ENCODE peak calls at places on chromosomes 16 and 17, in eight cellular contexts. E is stomach, A is lower lobe of right lung, O is RWPE1, C is AG09309, T is mesothelial cell of epicardium, Z is cardiac muscle cell, N is foreskin fibroblast. X is an unnamed sample.
A peak's percentile ranks its signal among the peaks of the same experiment; 100 is the strongest.

GRCh38 chr16:56672761-56673536 is 3.3 kb downstream of the MT1H start:
- DNase-seq in O (no peak), C (no peak), E (no peak), A (no peak), N (peak; percentile 48), T (no peak), Z (no peak), X (no peak)

GRCh38 chr16:22191089-22191965 is 14.8 kb upstream of the EEF2K start:
- DNase-seq in T (peak; percentile 96), A (peak; percentile 100), N (peak; percentile 97), O (peak; percentile 94), C (peak; percentile 90), Z (peak; percentile 99), E (peak; percentile 100), X (peak; percentile 98)

GRCh38 chr17:33464669-33465275 is 171.7 kb upstream of the ASIC2 start:
- DNase-seq in A (no peak), E (no peak), C (no peak), Z (peak; percentile 23), T (no peak), N (no peak), O (no peak), X (no peak)

GRCh38 chr17:76382803-76383644 is 1.4 kb upstream of the SPHK1 start:
- DNase-seq in Z (peak; percentile 63), T (peak; percentile 67), C (no peak), A (peak; percentile 66), E (peak; percentile 50), N (peak; percentile 56), O (peak; percentile 87), X (no peak)

GRCh38 chr16:49723310-49723709 is 132.6 kb downstream of the ZNF423 start:
- DNase-seq in A (no peak), T (no peak), E (no peak), O (no peak), C (no peak), Z (no peak), N (no peak), X (no peak)

GRCh38 chr16:56603589-56603988 is 4.8 kb upstream of the MT2A start:
- DNase-seq in A (no peak), T (no peak), N (peak; percentile 36), C (no peak), O (no peak), Z (no peak), E (peak; percentile 61), X (no peak)

GRCh38 chr17:79707931-79708891 is 22.5 kb upstream of the ENPP7 start:
- DNase-seq in E (peak; percentile 56), C (peak; percentile 4), Z (peak; percentile 67), N (peak; percentile 20), A (no peak), T (peak; percentile 81), O (peak; percentile 49), X (no peak)

GRCh38 chr17:21140911-21141310 is 14.1 kb downstream of the DHRS7B start:
- DNase-seq in N (no peak), E (no peak), O (no peak), T (no peak), Z (no peak), A (no peak), C (no peak), X (peak; percentile 36)

GRCh38 chr17:36742267-36743000 is 141.1 kb downstream of the MRM1 start:
- DNase-seq in Z (no peak), T (no peak), E (no peak), O (no peak), A (peak; percentile 25), C (no peak), N (no peak), X (no peak)

GRCh38 chr17:62780273-62780672 is 27.8 kb downstream of the MARCHF10 start:
- DNase-seq in A (peak; percentile 87), C (no peak), T (no peak), Z (no peak), N (no peak), E (peak; percentile 86), O (no peak), X (no peak)
- TF ChIP-seq CTCF in A (no peak), C (no peak), T (no peak), Z (no peak), N (no peak), E (no peak), O (no peak), X (no peak)

DNA sequence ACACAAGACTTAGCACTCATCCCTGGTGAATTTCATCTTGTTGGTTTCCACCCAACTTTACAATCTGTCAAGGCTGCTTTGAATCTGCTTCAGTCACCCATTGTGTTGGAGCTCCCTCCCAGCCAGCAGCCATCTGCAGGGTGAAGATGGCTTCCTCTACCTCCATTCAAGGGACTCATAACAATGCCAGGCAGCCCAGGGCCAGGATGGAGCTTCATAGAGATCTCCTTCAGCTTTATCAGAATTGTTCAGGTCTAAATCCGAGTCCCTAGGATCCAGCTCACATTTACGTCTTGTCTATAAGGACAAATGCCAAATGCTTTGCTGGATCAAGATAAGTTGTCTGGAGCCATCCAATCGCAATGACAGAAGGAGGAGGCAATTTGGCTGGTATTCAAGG is 3.6 kb upstream of the FAM171A2 start:
- DNase-seq in T (no peak), Z (no peak), N (no peak), O (no peak), A (no peak), E (no peak), C (no peak), X (no peak)
- TF ChIP-seq CTCF in T (no peak), Z (no peak), N (no peak), O (no peak), A (no peak), E (no peak), C (no peak), X (no peak)

GRCh38 chr17:73643012-73643845 is 1.0 kb downstream of the SDK2 start:
- DNase-seq in O (peak; percentile 42), Z (peak; percentile 69), T (peak; percentile 68), C (no peak), N (peak; percentile 13), E (peak; percentile 17), A (no peak), X (no peak)

GRCh38 chr17:73644145-73645049 is at the start of gene SDK2:
- DNase-seq in A (no peak), E (peak; percentile 22), O (peak; percentile 20), C (no peak), T (peak; percentile 65), N (no peak), Z (peak; percentile 69), X (no peak)

GRCh38 chr17:73646409-73647305 is 2.4 kb upstream of the SDK2 start:
- DNase-seq in Z (peak; percentile 63), A (no peak), T (no peak), O (peak; percentile 20), N (no peak), C (no peak), E (peak; percentile 13), X (no peak)

GRCh38 chr17:73643846-73644144 is 450 bp downstream of the SDK2 start:
- DNase-seq in Z (peak; percentile 42), T (no peak), E (no peak), A (no peak), C (no peak), O (no peak), N (no peak), X (no peak)

GRCh38 chr17:73645050-73645871 is 1.0 kb upstream of the SDK2 start:
- DNase-seq in Z (peak; percentile 92), T (peak; percentile 82), O (peak; percentile 22), C (no peak), N (peak; percentile 20), A (no peak), E (peak; percentile 25), X (no peak)
- TF ChIP-seq CTCF in Z (no peak), T (no peak), O (peak; percentile 58), C (no peak), N (no peak), A (no peak), E (no peak), X (peak; percentile 33)

DNA sequence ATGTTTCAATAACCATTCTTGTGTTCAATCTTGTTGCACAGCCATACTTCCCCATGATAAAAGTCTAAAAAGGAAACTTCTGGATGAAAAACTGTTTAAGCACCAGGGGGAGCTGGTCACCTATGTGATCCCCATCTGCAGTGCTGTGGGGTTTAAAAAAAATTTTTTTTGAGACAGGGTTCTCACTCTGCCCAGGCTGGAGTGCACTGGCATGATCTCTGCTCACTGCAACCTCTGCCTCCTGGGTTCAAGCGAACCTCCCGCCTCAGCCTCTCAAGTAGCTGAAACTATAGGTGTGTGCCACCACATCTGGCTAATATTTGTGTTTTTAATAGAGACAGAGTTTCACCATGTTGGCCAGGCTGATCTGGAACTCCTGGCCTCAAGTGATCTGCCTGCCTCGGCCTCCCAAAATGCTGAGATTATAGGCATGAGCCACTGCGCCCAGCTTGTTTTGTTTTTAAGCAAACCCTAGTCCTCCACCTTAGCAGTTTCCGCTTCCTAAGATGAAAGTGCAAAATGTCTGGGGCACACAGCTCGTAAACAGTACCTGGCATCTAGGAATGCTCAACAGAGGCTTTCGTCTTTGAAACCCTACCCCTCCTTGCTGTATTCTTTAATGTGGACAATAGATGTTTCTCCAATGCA is 25.4 kb downstream of the DNAJA2 start:
- DNase-seq in A (no peak), Z (peak; percentile 58), N (peak; percentile 32), O (peak; percentile 52), T (no peak), C (no peak), E (peak; percentile 26), X (no peak)
- TF ChIP-seq CTCF in A (peak; percentile 38), Z (peak; percentile 59), N (peak; percentile 61), O (peak; percentile 58), T (peak; percentile 58), C (peak; percentile 61), E (peak; percentile 29), X (peak; percentile 68)

DNA sequence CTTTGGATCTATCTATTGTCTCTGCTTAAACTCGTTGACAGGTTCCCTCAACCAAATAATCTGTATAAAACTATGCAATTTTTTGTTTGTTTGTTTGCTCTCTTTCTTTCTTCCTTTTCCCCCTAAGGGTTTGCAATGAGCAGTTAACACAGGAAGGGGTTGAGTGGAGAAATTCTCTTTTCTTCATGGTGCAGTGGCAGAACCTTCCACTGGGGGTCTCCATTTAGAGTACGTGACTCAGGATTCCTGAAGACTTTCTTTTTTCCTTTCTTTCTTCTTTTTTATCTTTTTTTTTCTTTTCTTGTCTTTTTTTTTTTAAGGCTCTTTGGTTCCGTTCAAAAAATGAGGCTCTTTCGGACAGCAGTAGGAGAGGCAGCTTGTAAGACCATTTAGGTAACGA is 19.5 kb upstream of the RBFOX1 start:
- DNase-seq in E (no peak), A (no peak), O (no peak), N (no peak), Z (peak; percentile 57), T (no peak), C (no peak), X (no peak)
- TF ChIP-seq CTCF in E (no peak), A (no peak), O (no peak), N (no peak), Z (no peak), T (peak; percentile 74), C (peak; percentile 15), X (peak; percentile 17)

DNA sequence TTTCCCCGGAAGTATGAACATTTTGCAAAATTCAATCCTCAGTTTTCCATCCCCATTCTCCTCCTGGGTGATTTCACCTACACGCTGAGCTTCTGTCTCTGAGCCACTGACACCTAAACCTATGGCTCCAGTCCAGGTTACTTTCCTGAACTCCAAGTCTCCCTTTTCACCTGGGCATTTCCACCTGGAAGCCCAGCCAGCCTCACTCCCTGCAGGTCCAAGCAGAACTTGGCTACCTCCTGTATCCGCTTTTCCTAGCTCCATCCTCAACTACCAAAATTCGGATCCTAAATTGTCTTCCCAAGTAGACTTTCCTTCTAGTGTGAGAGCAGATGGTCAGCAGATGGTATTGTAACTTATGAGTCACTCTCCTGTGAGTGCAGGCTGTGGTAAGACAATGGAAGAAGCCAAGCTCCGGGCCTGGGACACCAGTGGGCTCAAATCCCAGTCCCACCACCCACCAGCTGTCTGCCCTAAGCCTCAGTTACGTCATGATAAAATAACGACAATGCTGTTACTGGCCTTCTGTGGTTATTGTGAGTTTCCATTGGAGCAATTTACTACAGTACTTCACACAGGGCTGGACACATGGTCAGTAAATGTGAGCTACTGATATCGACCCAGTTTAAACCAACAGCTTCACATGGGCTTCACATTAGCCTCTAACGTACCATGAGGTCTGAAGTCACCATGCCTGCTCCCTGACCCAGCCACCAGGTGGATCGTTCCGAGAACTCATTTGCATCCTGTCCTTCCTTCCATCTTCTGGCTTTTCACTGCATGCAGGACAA is 33.3 kb downstream of the PECAM1 start:
- DNase-seq in C (peak; percentile 99), T (no peak), E (no peak), A (no peak), Z (no peak), O (peak; percentile 46), N (peak; percentile 99), X (no peak)
- TF ChIP-seq CTCF in C (no peak), T (no peak), E (no peak), A (no peak), Z (no peak), O (no peak), N (no peak), X (no peak)